ENCODE peak calls at places on chromosomes 5 and 9, in five cellular contexts. One of them, this sample, is unnamed. For H3K27me3, the result is how much of the 10 kb centered on the place peaks cover.

GRCh38 chr5:122985954-122986721 is 50.4 kb downstream of the PPIC start:
- DNase-seq in IMR-90: no peak
- DNase-seq in tibial nerve: no peak
- DNase-seq in ovary: no peak
- DNase-seq in prostate gland: no peak
- DNase-seq in this sample: no peak

GRCh38 chr5:146344155-146345118 is 5.8 kb downstream of the POU4F3 start:
- DNase-seq in tibial nerve: no peak
- DNase-seq in IMR-90: no peak
- DNase-seq in ovary: no peak
- DNase-seq in prostate gland: no peak
- DNase-seq in this sample: no peak

GRCh38 chr9:124835026-124835501 is 18.2 kb upstream of the WDR38 start:
- DNase-seq in tibial nerve: peak
- DNase-seq in prostate gland: peak
- DNase-seq in ovary: peak
- DNase-seq in IMR-90: peak
- DNase-seq in this sample: peak

GRCh38 chr9:96487949-96488348 is 38.0 kb downstream of the HABP4 start:
- DNase-seq in prostate gland: no peak
- DNase-seq in tibial nerve: no peak
- DNase-seq in ovary: peak
- DNase-seq in IMR-90: no peak
- DNase-seq in this sample: peak

GRCh38 chr9:109409998-109410397 is 88.1 kb downstream of the PTPN3 start:
- DNase-seq in prostate gland: no peak
- DNase-seq in ovary: no peak
- DNase-seq in IMR-90: no peak
- DNase-seq in tibial nerve: no peak
- DNase-seq in this sample: no peak

GRCh38 chr9:128685636-128686489 is 3.2 kb upstream of the SET start:
- DNase-seq in ovary: no peak
- DNase-seq in prostate gland: no peak
- DNase-seq in tibial nerve: no peak
- DNase-seq in IMR-90: no peak
- DNase-seq in this sample: no peak

GRCh38 chr5:82352146-82352791 is 74.1 kb upstream of the RPS23 start:
- DNase-seq in tibial nerve: no peak
- DNase-seq in prostate gland: no peak
- DNase-seq in IMR-90: peak
- DNase-seq in ovary: no peak
- DNase-seq in this sample: no peak

GRCh38 chr9:13863112-13863511 is 450.8 kb downstream of the NFIB start:
- DNase-seq in IMR-90: peak
- DNase-seq in ovary: peak
- DNase-seq in tibial nerve: peak
- DNase-seq in prostate gland: no peak
- DNase-seq in this sample: peak

GRCh38 chr9:81980568-81980967 is 8.0 kb upstream of the SPATA31D1 start:
- DNase-seq in prostate gland: no peak
- DNase-seq in tibial nerve: no peak
- DNase-seq in IMR-90: peak
- DNase-seq in ovary: no peak
- DNase-seq in this sample: no peak

GRCh38 chr5:145923405-145923804 is 13.0 kb upstream of the SH3RF2 start:
- DNase-seq in IMR-90: no peak
- DNase-seq in tibial nerve: no peak
- DNase-seq in ovary: no peak
- DNase-seq in prostate gland: no peak
- DNase-seq in this sample: no peak

GRCh38 chr5:53478411-53479044 is 1.9 kb upstream of the FST start:
- DNase-seq in prostate gland: peak
- DNase-seq in tibial nerve: peak
- DNase-seq in ovary: peak
- DNase-seq in IMR-90: peak
- DNase-seq in this sample: peak

GRCh38 chr9:81789751-81790150 is 100.4 kb upstream of the TLE1 start:
- DNase-seq in ovary: no peak
- DNase-seq in prostate gland: no peak
- DNase-seq in IMR-90: peak
- DNase-seq in tibial nerve: no peak
- DNase-seq in this sample: no peak

GRCh38 chr5:19319252-19319651 is 668.7 kb downstream of the CDH18 start:
- DNase-seq in IMR-90: no peak
- DNase-seq in ovary: no peak
- DNase-seq in tibial nerve: no peak
- DNase-seq in prostate gland: no peak
- DNase-seq in this sample: no peak

GRCh38 chr5:10524376-10525123 is 39.3 kb upstream of the ANKRD33B start:
- DNase-seq in IMR-90: peak
- DNase-seq in tibial nerve: peak
- DNase-seq in ovary: no peak
- DNase-seq in prostate gland: no peak
- DNase-seq in this sample: no peak

DNA sequence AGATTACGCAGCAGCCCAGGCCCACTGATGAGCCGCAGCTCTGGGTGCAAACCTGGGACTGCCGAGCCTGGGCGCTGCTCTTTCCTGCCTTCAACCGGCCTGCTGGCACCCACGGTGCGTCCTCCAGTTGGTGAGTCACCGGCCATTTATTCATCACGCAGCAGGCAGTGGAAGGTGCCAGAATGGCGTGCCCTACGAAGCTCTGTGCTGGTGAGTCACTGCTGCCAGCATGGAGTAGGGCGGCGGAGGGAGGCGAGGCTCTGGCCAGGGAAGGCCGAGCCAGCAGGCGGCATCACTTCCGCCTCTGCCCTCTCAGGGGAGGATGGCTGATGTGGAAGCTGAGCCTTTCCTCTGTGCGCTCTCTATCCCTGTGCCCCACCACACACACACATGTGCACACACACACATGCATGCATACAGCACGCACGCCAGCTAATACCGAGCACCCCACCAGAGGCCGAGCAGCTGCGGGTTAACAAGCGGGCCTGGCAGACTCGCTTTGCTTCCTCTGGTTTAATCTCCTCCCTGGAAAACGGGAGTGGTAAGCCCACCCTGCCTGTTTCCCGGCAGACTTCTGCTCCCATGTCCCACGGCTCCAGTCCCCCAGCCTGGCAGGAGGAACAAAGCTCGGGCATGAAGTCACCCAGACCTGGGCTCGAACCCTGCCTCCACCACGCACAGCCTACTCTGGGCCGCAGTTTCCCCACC is 39.2 kb downstream of the OLFM1 start:
- DNase-seq in IMR-90: no peak
- DNase-seq in ovary: no peak
- DNase-seq in tibial nerve: no peak
- DNase-seq in prostate gland: peak
- DNase-seq in this sample: no peak
- H3K27ac ChIP-seq in IMR-90: no peak
- H3K27ac ChIP-seq in ovary: no peak
- H3K27ac ChIP-seq in tibial nerve: no peak
- H3K27ac ChIP-seq in prostate gland: no peak
- H3K27ac ChIP-seq in this sample: no peak

DNA sequence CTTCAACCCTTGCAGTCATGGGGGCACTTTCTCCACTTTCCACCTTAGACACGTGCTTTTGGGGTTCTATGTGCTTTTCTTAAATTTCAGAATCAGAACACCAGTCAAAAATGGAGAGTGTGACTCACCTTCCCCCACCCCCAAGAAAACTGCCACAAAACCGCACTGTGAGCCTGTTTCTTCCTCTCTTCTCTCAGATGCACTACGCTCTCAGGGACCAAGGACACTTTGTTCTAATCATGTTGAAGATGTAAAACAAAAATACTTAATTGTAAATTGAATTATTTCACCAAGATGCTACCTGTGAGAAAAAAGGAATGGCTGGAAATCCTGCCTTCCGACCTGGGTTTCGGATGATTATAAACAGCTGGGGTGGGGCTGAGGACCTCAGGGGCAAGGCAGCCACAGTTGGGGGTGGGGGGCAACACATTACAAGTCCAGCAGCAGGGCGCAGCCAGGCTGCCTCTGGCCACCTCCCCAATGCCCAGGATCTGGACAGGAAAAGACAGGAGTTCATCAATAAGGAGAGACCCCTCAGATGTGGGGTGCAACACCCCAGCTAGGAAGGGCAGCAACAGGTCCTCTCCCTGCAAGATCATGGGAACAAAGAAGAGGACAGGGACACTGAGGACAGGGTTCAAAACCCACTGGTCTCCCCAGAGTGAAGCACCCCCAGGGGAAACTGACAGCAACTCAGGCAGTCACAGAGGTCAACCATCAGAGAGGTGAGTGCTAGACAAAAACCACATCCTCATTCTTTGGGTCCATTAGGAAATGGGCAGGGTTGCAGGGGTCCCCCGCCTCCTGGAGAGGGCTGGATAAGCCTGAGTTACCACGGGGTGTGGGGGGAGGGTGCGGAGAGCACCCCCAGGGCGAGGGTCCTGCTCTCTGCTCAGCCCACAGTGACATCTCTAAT is 33.7 kb downstream of the SEMA4D start:
- DNase-seq in ovary: no peak
- DNase-seq in prostate gland: no peak
- DNase-seq in tibial nerve: no peak
- DNase-seq in IMR-90: no peak
- DNase-seq in this sample: no peak
- TF ChIP-seq POLR2A in ovary: no peak
- TF ChIP-seq POLR2A in prostate gland: no peak
- TF ChIP-seq POLR2A in tibial nerve: no peak
- TF ChIP-seq POLR2A in IMR-90: no peak
- TF ChIP-seq POLR2A in this sample: no peak

GRCh38 chr5:33228149-33228548 is 212.6 kb upstream of the TARS1 start:
- DNase-seq in IMR-90: no peak
- DNase-seq in tibial nerve: no peak
- DNase-seq in prostate gland: no peak
- DNase-seq in ovary: no peak
- DNase-seq in this sample: no peak

GRCh38 chr5:33229216-33229615 is 211.5 kb upstream of the TARS1 start:
- DNase-seq in IMR-90: no peak
- DNase-seq in ovary: no peak
- DNase-seq in tibial nerve: no peak
- DNase-seq in prostate gland: no peak
- DNase-seq in this sample: no peak

GRCh38 chr5:33227247-33227646 is 213.5 kb upstream of the TARS1 start:
- DNase-seq in tibial nerve: no peak
- DNase-seq in prostate gland: no peak
- DNase-seq in IMR-90: peak
- DNase-seq in ovary: no peak
- DNase-seq in this sample: no peak

GRCh38 chr5:33227746-33228145 is 213.0 kb upstream of the TARS1 start:
- DNase-seq in IMR-90: no peak
- DNase-seq in prostate gland: no peak
- DNase-seq in ovary: no peak
- DNase-seq in tibial nerve: no peak
- DNase-seq in this sample: no peak

GRCh38 chr5:33223563-33224305 is 217.0 kb upstream of the TARS1 start:
- DNase-seq in tibial nerve: no peak
- DNase-seq in IMR-90: peak
- DNase-seq in ovary: no peak
- DNase-seq in prostate gland: no peak
- DNase-seq in this sample: no peak
- H3K27me3 ChIP-seq in tibial nerve: under half
- H3K27me3 ChIP-seq in IMR-90: under half
- H3K27me3 ChIP-seq in ovary: under half
- H3K27me3 ChIP-seq in prostate gland: under half
- H3K27me3 ChIP-seq in this sample: under half

GRCh38 chr9:127520941-127521918 is 69.9 kb downstream of the LRSAM1 start:
- DNase-seq in tibial nerve: no peak
- DNase-seq in IMR-90: peak
- DNase-seq in prostate gland: no peak
- DNase-seq in ovary: peak
- DNase-seq in this sample: no peak

GRCh38 chr9:127518091-127518856 is 67.0 kb downstream of the LRSAM1 start:
- DNase-seq in tibial nerve: no peak
- DNase-seq in prostate gland: no peak
- DNase-seq in IMR-90: no peak
- DNase-seq in ovary: no peak
- DNase-seq in this sample: no peak

GRCh38 chr9:127521919-127522304 is 70.6 kb downstream of the LRSAM1 start:
- DNase-seq in tibial nerve: no peak
- DNase-seq in IMR-90: no peak
- DNase-seq in ovary: no peak
- DNase-seq in prostate gland: no peak
- DNase-seq in this sample: no peak

GRCh38 chr9:127517620-127518019 is 66.3 kb downstream of the LRSAM1 start:
- DNase-seq in ovary: no peak
- DNase-seq in prostate gland: no peak
- DNase-seq in IMR-90: no peak
- DNase-seq in tibial nerve: no peak
- DNase-seq in this sample: no peak

DNA sequence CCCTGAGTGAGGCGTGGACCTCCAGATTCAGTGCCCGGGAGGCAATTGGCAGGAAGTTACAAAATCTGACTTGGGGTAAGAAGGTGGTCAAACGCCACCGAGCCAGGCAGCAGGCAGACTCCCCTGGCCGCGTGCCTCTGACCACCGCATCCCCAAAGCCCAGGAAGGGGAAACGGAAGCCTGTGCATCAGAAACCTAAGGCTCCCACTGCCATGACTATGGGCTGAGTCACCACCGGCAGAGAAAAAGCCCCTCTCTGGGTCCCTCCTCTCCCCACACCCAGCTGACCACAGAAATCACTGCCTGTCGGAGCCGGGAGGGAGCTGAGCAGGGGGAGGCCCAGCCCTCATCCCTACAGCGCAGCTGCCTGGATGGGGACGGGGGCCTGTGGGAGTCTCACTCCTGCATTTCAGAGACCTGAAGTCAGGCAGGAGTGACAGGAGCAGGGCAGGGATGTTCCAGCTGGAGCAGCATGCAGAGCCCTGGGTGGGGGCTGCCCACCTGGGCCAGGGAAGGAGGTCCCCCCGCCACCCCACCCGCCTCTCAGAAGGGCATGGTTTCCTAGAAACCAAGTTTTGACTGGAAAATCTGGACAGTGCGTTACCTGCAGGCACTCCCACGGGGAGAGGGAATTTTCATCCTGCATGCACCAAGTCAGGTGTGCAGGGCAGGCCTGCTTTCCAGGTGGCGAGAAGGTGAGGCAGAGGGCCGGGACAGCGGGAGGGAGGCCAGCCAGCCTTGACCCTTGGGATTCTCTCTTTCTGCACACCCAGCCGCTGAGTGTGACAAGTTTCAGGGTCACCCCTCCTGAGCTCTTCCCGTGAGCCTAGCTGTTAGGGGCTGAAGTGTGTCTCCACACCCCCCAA is 68.2 kb downstream of the LRSAM1 start:
- DNase-seq in ovary: no peak
- DNase-seq in IMR-90: peak
- DNase-seq in prostate gland: no peak
- DNase-seq in tibial nerve: no peak
- DNase-seq in this sample: peak
- H3K27ac ChIP-seq in ovary: no peak
- H3K27ac ChIP-seq in IMR-90: peak
- H3K27ac ChIP-seq in prostate gland: no peak
- H3K27ac ChIP-seq in tibial nerve: peak
- H3K27ac ChIP-seq in this sample: peak